ENCODE peak calls at places on chromosomes 1 and 21, in six cellular contexts. One of them, this sample, is unnamed.

GRCh38 chr1:227317541-227318002 is 720 bp downstream of the CDC42BPA start:
- DNase-seq in lower leg skin: peak; percentile 89
- DNase-seq in K562: peak; percentile 57
- DNase-seq in OCI-LY7: no peak
- DNase-seq in stimulated activated CD4-positive, alpha-beta T cell treated with anti-CD3 and anti-CD28 coated beads, Interleukin-15, amount 100 ng/mL, for 1 hour: no peak
- DNase-seq in CD8-positive, alpha-beta T cell: no peak
- DNase-seq in this sample: no peak

GRCh38 chr1:6148497-6149241 is 31.5 kb downstream of the CHD5 start:
- DNase-seq in K562: peak; percentile 100
- DNase-seq in CD8-positive, alpha-beta T cell: peak; percentile 52
- DNase-seq in OCI-LY7: peak; percentile 37
- DNase-seq in stimulated activated CD4-positive, alpha-beta T cell treated with anti-CD3 and anti-CD28 coated beads, Interleukin-15, amount 100 ng/mL, for 1 hour: peak; percentile 61
- DNase-seq in lower leg skin: no peak
- DNase-seq in this sample: no peak

GRCh38 chr1:10380594-10381275 is 18.1 kb upstream of the PGD start:
- DNase-seq in OCI-LY7: no peak
- DNase-seq in lower leg skin: no peak
- DNase-seq in CD8-positive, alpha-beta T cell: no peak
- DNase-seq in stimulated activated CD4-positive, alpha-beta T cell treated with anti-CD3 and anti-CD28 coated beads, Interleukin-15, amount 100 ng/mL, for 1 hour: no peak
- DNase-seq in K562: no peak
- DNase-seq in this sample: no peak

GRCh38 chr21:39189857-39190604 is 6.8 kb upstream of the PSMG1 start:
- DNase-seq in OCI-LY7: no peak
- DNase-seq in stimulated activated CD4-positive, alpha-beta T cell treated with anti-CD3 and anti-CD28 coated beads, Interleukin-15, amount 100 ng/mL, for 1 hour: no peak
- DNase-seq in lower leg skin: no peak
- DNase-seq in CD8-positive, alpha-beta T cell: no peak
- DNase-seq in K562: no peak
- DNase-seq in this sample: no peak

GRCh38 chr1:55593299-55593698 is 378.1 kb upstream of the USP24 start:
- DNase-seq in stimulated activated CD4-positive, alpha-beta T cell treated with anti-CD3 and anti-CD28 coated beads, Interleukin-15, amount 100 ng/mL, for 1 hour: no peak
- DNase-seq in K562: no peak
- DNase-seq in CD8-positive, alpha-beta T cell: no peak
- DNase-seq in OCI-LY7: no peak
- DNase-seq in lower leg skin: no peak
- DNase-seq in this sample: peak; percentile 46

GRCh38 chr21:39529026-39529425 is 77.3 kb downstream of the SH3BGR start:
- DNase-seq in K562: no peak
- DNase-seq in CD8-positive, alpha-beta T cell: no peak
- DNase-seq in OCI-LY7: no peak
- DNase-seq in lower leg skin: no peak
- DNase-seq in stimulated activated CD4-positive, alpha-beta T cell treated with anti-CD3 and anti-CD28 coated beads, Interleukin-15, amount 100 ng/mL, for 1 hour: no peak
- DNase-seq in this sample: no peak

GRCh38 chr1:38881487-38881886 is at the start of gene GJA9:
- DNase-seq in lower leg skin: no peak
- DNase-seq in OCI-LY7: no peak
- DNase-seq in CD8-positive, alpha-beta T cell: no peak
- DNase-seq in stimulated activated CD4-positive, alpha-beta T cell treated with anti-CD3 and anti-CD28 coated beads, Interleukin-15, amount 100 ng/mL, for 1 hour: no peak
- DNase-seq in K562: no peak
- DNase-seq in this sample: no peak

GRCh38 chr21:44742418-44743153 is 31.2 kb upstream of the TSPEAR start:
- DNase-seq in OCI-LY7: peak; percentile 10
- DNase-seq in stimulated activated CD4-positive, alpha-beta T cell treated with anti-CD3 and anti-CD28 coated beads, Interleukin-15, amount 100 ng/mL, for 1 hour: no peak
- DNase-seq in lower leg skin: no peak
- DNase-seq in CD8-positive, alpha-beta T cell: no peak
- DNase-seq in K562: no peak
- DNase-seq in this sample: no peak

GRCh38 chr1:180144659-180145357 is 9.9 kb upstream of the QSOX1 start:
- DNase-seq in lower leg skin: no peak
- DNase-seq in stimulated activated CD4-positive, alpha-beta T cell treated with anti-CD3 and anti-CD28 coated beads, Interleukin-15, amount 100 ng/mL, for 1 hour: no peak
- DNase-seq in OCI-LY7: no peak
- DNase-seq in K562: no peak
- DNase-seq in CD8-positive, alpha-beta T cell: no peak
- DNase-seq in this sample: peak; percentile 43

GRCh38 chr1:68197891-68198290 is 34.4 kb downstream of the WLS start:
- DNase-seq in lower leg skin: no peak
- DNase-seq in K562: no peak
- DNase-seq in OCI-LY7: no peak
- DNase-seq in stimulated activated CD4-positive, alpha-beta T cell treated with anti-CD3 and anti-CD28 coated beads, Interleukin-15, amount 100 ng/mL, for 1 hour: no peak
- DNase-seq in CD8-positive, alpha-beta T cell: no peak
- DNase-seq in this sample: no peak

GRCh38 chr1:79059361-79059760 is 52.8 kb upstream of the ADGRL4 start:
- DNase-seq in OCI-LY7: no peak
- DNase-seq in CD8-positive, alpha-beta T cell: no peak
- DNase-seq in K562: no peak
- DNase-seq in lower leg skin: no peak
- DNase-seq in stimulated activated CD4-positive, alpha-beta T cell treated with anti-CD3 and anti-CD28 coated beads, Interleukin-15, amount 100 ng/mL, for 1 hour: no peak
- DNase-seq in this sample: no peak

GRCh38 chr1:228021526-228022030 is 14.8 kb downstream of the WNT3A start:
- DNase-seq in stimulated activated CD4-positive, alpha-beta T cell treated with anti-CD3 and anti-CD28 coated beads, Interleukin-15, amount 100 ng/mL, for 1 hour: no peak
- DNase-seq in lower leg skin: peak; percentile 80
- DNase-seq in K562: no peak
- DNase-seq in OCI-LY7: no peak
- DNase-seq in CD8-positive, alpha-beta T cell: no peak
- DNase-seq in this sample: no peak

GRCh38 chr1:51331206-51332100 is 1.1 kb upstream of the TTC39A start:
- DNase-seq in stimulated activated CD4-positive, alpha-beta T cell treated with anti-CD3 and anti-CD28 coated beads, Interleukin-15, amount 100 ng/mL, for 1 hour: no peak
- DNase-seq in CD8-positive, alpha-beta T cell: no peak
- DNase-seq in OCI-LY7: no peak
- DNase-seq in K562: peak; percentile 92
- DNase-seq in lower leg skin: peak; percentile 84
- DNase-seq in this sample: no peak

GRCh38 chr21:38120984-38121855 is 135.6 kb upstream of the KCNJ15 start:
- DNase-seq in OCI-LY7: no peak
- DNase-seq in stimulated activated CD4-positive, alpha-beta T cell treated with anti-CD3 and anti-CD28 coated beads, Interleukin-15, amount 100 ng/mL, for 1 hour: no peak
- DNase-seq in lower leg skin: no peak
- DNase-seq in K562: peak; percentile 93
- DNase-seq in CD8-positive, alpha-beta T cell: no peak
- DNase-seq in this sample: no peak

GRCh38 chr1:63746129-63746864 is 27.5 kb upstream of the ROR1 start:
- DNase-seq in lower leg skin: no peak
- DNase-seq in OCI-LY7: no peak
- DNase-seq in stimulated activated CD4-positive, alpha-beta T cell treated with anti-CD3 and anti-CD28 coated beads, Interleukin-15, amount 100 ng/mL, for 1 hour: no peak
- DNase-seq in K562: no peak
- DNase-seq in CD8-positive, alpha-beta T cell: no peak
- DNase-seq in this sample: no peak

GRCh38 chr1:37811027-37811655 is 3.1 kb upstream of the YRDC start:
- DNase-seq in K562: peak; percentile 63
- DNase-seq in CD8-positive, alpha-beta T cell: peak; percentile 46
- DNase-seq in lower leg skin: peak; percentile 86
- DNase-seq in stimulated activated CD4-positive, alpha-beta T cell treated with anti-CD3 and anti-CD28 coated beads, Interleukin-15, amount 100 ng/mL, for 1 hour: peak; percentile 44
- DNase-seq in OCI-LY7: peak; percentile 81
- DNase-seq in this sample: no peak

GRCh38 chr1:110783292-110783918 is 89.5 kb upstream of the CD53 start:
- DNase-seq in CD8-positive, alpha-beta T cell: peak; percentile 43
- DNase-seq in OCI-LY7: peak; percentile 81
- DNase-seq in lower leg skin: no peak
- DNase-seq in stimulated activated CD4-positive, alpha-beta T cell treated with anti-CD3 and anti-CD28 coated beads, Interleukin-15, amount 100 ng/mL, for 1 hour: no peak
- DNase-seq in K562: peak; percentile 72
- DNase-seq in this sample: no peak

GRCh38 chr1:117605164-117605810 is 561 bp upstream of the TENT5C start:
- DNase-seq in stimulated activated CD4-positive, alpha-beta T cell treated with anti-CD3 and anti-CD28 coated beads, Interleukin-15, amount 100 ng/mL, for 1 hour: no peak
- DNase-seq in K562: no peak
- DNase-seq in lower leg skin: no peak
- DNase-seq in OCI-LY7: no peak
- DNase-seq in CD8-positive, alpha-beta T cell: no peak
- DNase-seq in this sample: peak; percentile 91

GRCh38 chr1:81920245-81920740 is 119.6 kb downstream of the ADGRL2 start:
- DNase-seq in K562: no peak
- DNase-seq in lower leg skin: no peak
- DNase-seq in OCI-LY7: no peak
- DNase-seq in CD8-positive, alpha-beta T cell: no peak
- DNase-seq in stimulated activated CD4-positive, alpha-beta T cell treated with anti-CD3 and anti-CD28 coated beads, Interleukin-15, amount 100 ng/mL, for 1 hour: no peak
- DNase-seq in this sample: no peak

GRCh38 chr1:93988634-93989350 is 79.6 kb upstream of the GCLM start:
- DNase-seq in K562: no peak
- DNase-seq in stimulated activated CD4-positive, alpha-beta T cell treated with anti-CD3 and anti-CD28 coated beads, Interleukin-15, amount 100 ng/mL, for 1 hour: no peak
- DNase-seq in lower leg skin: no peak
- DNase-seq in OCI-LY7: no peak
- DNase-seq in CD8-positive, alpha-beta T cell: no peak
- DNase-seq in this sample: peak; percentile 44

GRCh38 chr1:199759268-199759724 is 268.2 kb upstream of the NR5A2 start:
- DNase-seq in CD8-positive, alpha-beta T cell: no peak
- DNase-seq in OCI-LY7: no peak
- DNase-seq in lower leg skin: no peak
- DNase-seq in stimulated activated CD4-positive, alpha-beta T cell treated with anti-CD3 and anti-CD28 coated beads, Interleukin-15, amount 100 ng/mL, for 1 hour: no peak
- DNase-seq in K562: no peak
- DNase-seq in this sample: no peak

GRCh38 chr1:11062965-11063401 is 3.2 kb upstream of the SRM start:
- DNase-seq in OCI-LY7: no peak
- DNase-seq in CD8-positive, alpha-beta T cell: peak; percentile 20
- DNase-seq in lower leg skin: peak; percentile 56
- DNase-seq in K562: no peak
- DNase-seq in stimulated activated CD4-positive, alpha-beta T cell treated with anti-CD3 and anti-CD28 coated beads, Interleukin-15, amount 100 ng/mL, for 1 hour: no peak
- DNase-seq in this sample: no peak